ENCODE peak calls at places on chromosomes 1 and 21, in five cellular contexts. One of them, this sample, is unnamed.

GRCh38 chr1:64686828-64687724 is 57.8 kb upstream of the RAVER2 start:
- DNase-seq in stomach: peak
- DNase-seq in cardiac muscle cell: peak
- DNase-seq in right cardiac atrium: no peak
- DNase-seq in keratinocyte: no peak
- DNase-seq in this sample: no peak

GRCh38 chr1:228885845-228886244 is 150.6 kb downstream of the RHOU start:
- DNase-seq in right cardiac atrium: no peak
- DNase-seq in stomach: no peak
- DNase-seq in keratinocyte: no peak
- DNase-seq in cardiac muscle cell: no peak
- DNase-seq in this sample: peak

GRCh38 chr1:196317535-196318522 is 290.4 kb downstream of the KCNT2 start:
- DNase-seq in cardiac muscle cell: peak
- DNase-seq in keratinocyte: no peak
- DNase-seq in right cardiac atrium: peak
- DNase-seq in stomach: no peak
- DNase-seq in this sample: no peak

GRCh38 chr1:156204686-156205085 is 8.1 kb upstream of the PMF1 start:
- DNase-seq in right cardiac atrium: no peak
- DNase-seq in keratinocyte: no peak
- DNase-seq in cardiac muscle cell: no peak
- DNase-seq in stomach: no peak
- DNase-seq in this sample: no peak

GRCh38 chr1:53766766-53767409 is 27.9 kb upstream of the GLIS1 start:
- DNase-seq in keratinocyte: no peak
- DNase-seq in stomach: no peak
- DNase-seq in right cardiac atrium: no peak
- DNase-seq in cardiac muscle cell: no peak
- DNase-seq in this sample: no peak

GRCh38 chr1:184755226-184756065 is 788 bp upstream of the EDEM3 start:
- DNase-seq in keratinocyte: no peak
- DNase-seq in stomach: no peak
- DNase-seq in cardiac muscle cell: peak
- DNase-seq in right cardiac atrium: no peak
- DNase-seq in this sample: no peak

GRCh38 chr1:206705744-206706297 is 21.1 kb downstream of the MAPKAPK2 start:
- DNase-seq in stomach: no peak
- DNase-seq in right cardiac atrium: no peak
- DNase-seq in keratinocyte: no peak
- DNase-seq in cardiac muscle cell: no peak
- DNase-seq in this sample: no peak

GRCh38 chr1:38009088-38009840 is 3.3 kb upstream of the UTP11 start:
- DNase-seq in stomach: no peak
- DNase-seq in right cardiac atrium: no peak
- DNase-seq in keratinocyte: no peak
- DNase-seq in cardiac muscle cell: peak
- DNase-seq in this sample: peak

GRCh38 chr1:115098979-115099692 is 9.8 kb upstream of the TSPAN2 start:
- DNase-seq in right cardiac atrium: peak
- DNase-seq in stomach: peak
- DNase-seq in keratinocyte: no peak
- DNase-seq in cardiac muscle cell: no peak
- DNase-seq in this sample: no peak

GRCh38 chr21:26267389-26267788 is 96.8 kb upstream of the APP start:
- DNase-seq in cardiac muscle cell: no peak
- DNase-seq in keratinocyte: no peak
- DNase-seq in right cardiac atrium: no peak
- DNase-seq in stomach: no peak
- DNase-seq in this sample: no peak

GRCh38 chr1:156705321-156705917 is at the start of gene CRABP2:
- DNase-seq in right cardiac atrium: peak
- DNase-seq in stomach: no peak
- DNase-seq in keratinocyte: no peak
- DNase-seq in cardiac muscle cell: peak
- DNase-seq in this sample: no peak

GRCh38 chr21:14630556-14631069 is 84.5 kb upstream of the SAMSN1 start:
- DNase-seq in right cardiac atrium: no peak
- DNase-seq in keratinocyte: no peak
- DNase-seq in stomach: no peak
- DNase-seq in cardiac muscle cell: no peak
- DNase-seq in this sample: no peak

GRCh38 chr1:204323887-204324286 is 35.8 kb downstream of the PLEKHA6 start:
- DNase-seq in cardiac muscle cell: peak
- DNase-seq in keratinocyte: peak
- DNase-seq in stomach: no peak
- DNase-seq in right cardiac atrium: no peak
- DNase-seq in this sample: no peak

GRCh38 chr1:31799196-31799894 is 16.5 kb downstream of the SPOCD1 start:
- DNase-seq in keratinocyte: no peak
- DNase-seq in stomach: no peak
- DNase-seq in right cardiac atrium: no peak
- DNase-seq in cardiac muscle cell: no peak
- DNase-seq in this sample: peak

GRCh38 chr1:196466656-196467055 is 141.6 kb downstream of the KCNT2 start:
- DNase-seq in stomach: no peak
- DNase-seq in cardiac muscle cell: no peak
- DNase-seq in keratinocyte: peak
- DNase-seq in right cardiac atrium: no peak
- DNase-seq in this sample: no peak

GRCh38 chr1:238139713-238140112 is 249.0 kb upstream of the ZP4 start:
- DNase-seq in right cardiac atrium: no peak
- DNase-seq in stomach: no peak
- DNase-seq in cardiac muscle cell: no peak
- DNase-seq in keratinocyte: no peak
- DNase-seq in this sample: no peak

GRCh38 chr21:41432567-41433460 is 6.8 kb downstream of the MX1 start:
- DNase-seq in keratinocyte: no peak
- DNase-seq in right cardiac atrium: no peak
- DNase-seq in cardiac muscle cell: no peak
- DNase-seq in stomach: no peak
- DNase-seq in this sample: peak

GRCh38 chr1:81834921-81835698 is 34.4 kb downstream of the ADGRL2 start:
- DNase-seq in keratinocyte: no peak
- DNase-seq in right cardiac atrium: peak
- DNase-seq in stomach: no peak
- DNase-seq in cardiac muscle cell: no peak
- DNase-seq in this sample: no peak

GRCh38 chr1:91884459-91885290 is 1.3 kb downstream of the TGFBR3 start:
- DNase-seq in cardiac muscle cell: peak
- DNase-seq in right cardiac atrium: peak
- DNase-seq in keratinocyte: no peak
- DNase-seq in stomach: peak
- DNase-seq in this sample: no peak

GRCh38 chr1:230708631-230709580 is 5.0 kb downstream of the AGT start:
- DNase-seq in keratinocyte: no peak
- DNase-seq in right cardiac atrium: peak
- DNase-seq in cardiac muscle cell: no peak
- DNase-seq in stomach: no peak
- DNase-seq in this sample: no peak

GRCh38 chr1:94543003-94543402 is 1.4 kb upstream of the F3 start:
- DNase-seq in cardiac muscle cell: no peak
- DNase-seq in keratinocyte: no peak
- DNase-seq in right cardiac atrium: no peak
- DNase-seq in stomach: no peak
- DNase-seq in this sample: peak

GRCh38 chr1:208332036-208332773 is 88.0 kb upstream of the PLXNA2 start:
- DNase-seq in keratinocyte: no peak
- DNase-seq in cardiac muscle cell: no peak
- DNase-seq in stomach: no peak
- DNase-seq in right cardiac atrium: no peak
- DNase-seq in this sample: no peak

GRCh38 chr1:234214911-234215892 is 158.1 kb upstream of the COA6 start:
- DNase-seq in cardiac muscle cell: no peak
- DNase-seq in stomach: peak
- DNase-seq in keratinocyte: no peak
- DNase-seq in right cardiac atrium: no peak
- DNase-seq in this sample: no peak

GRCh38 chr1:234214129-234214910 is 158.9 kb upstream of the COA6 start:
- DNase-seq in stomach: no peak
- DNase-seq in right cardiac atrium: peak
- DNase-seq in cardiac muscle cell: peak
- DNase-seq in keratinocyte: no peak
- DNase-seq in this sample: no peak

GRCh38 chr1:234217316-234217840 is 155.9 kb upstream of the COA6 start:
- DNase-seq in keratinocyte: no peak
- DNase-seq in right cardiac atrium: no peak
- DNase-seq in stomach: no peak
- DNase-seq in cardiac muscle cell: no peak
- DNase-seq in this sample: no peak

GRCh38 chr1:234218078-234218477 is 155.2 kb upstream of the COA6 start:
- DNase-seq in keratinocyte: no peak
- DNase-seq in cardiac muscle cell: no peak
- DNase-seq in right cardiac atrium: no peak
- DNase-seq in stomach: no peak
- DNase-seq in this sample: no peak

DNA sequence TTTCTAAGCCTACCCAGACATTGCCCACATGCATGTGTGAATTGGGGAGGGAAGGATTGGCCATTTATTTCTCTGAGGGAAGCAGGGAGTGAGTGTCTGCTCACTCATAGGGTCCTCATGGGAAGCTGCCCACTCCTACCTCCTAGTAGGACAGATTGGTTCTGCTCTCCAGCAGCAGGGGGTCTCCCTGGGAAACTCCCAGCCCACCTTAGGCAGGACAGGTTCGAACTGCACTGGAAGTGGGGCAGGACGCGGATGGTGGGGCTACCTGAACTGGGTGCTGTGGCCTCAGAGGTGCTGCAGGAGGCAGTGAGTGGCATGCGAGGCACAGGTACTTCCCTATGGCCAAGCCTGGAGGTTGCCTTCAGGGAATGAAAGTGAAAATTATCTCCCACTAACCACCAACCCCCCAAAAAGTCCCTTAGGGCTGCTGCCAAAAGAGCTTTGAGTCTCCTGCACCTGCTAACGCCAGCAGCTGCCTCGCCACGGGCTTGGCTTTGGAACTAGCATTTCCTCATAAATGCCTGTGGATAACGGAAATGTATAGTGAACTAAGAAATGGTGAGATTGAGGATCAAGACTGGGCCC is 157.0 kb upstream of the COA6 start:
- DNase-seq in stomach: no peak
- DNase-seq in cardiac muscle cell: no peak
- DNase-seq in right cardiac atrium: no peak
- DNase-seq in keratinocyte: no peak
- DNase-seq in this sample: peak
- H3K4me3 ChIP-seq in stomach: no peak
- H3K4me3 ChIP-seq in cardiac muscle cell: no peak
- H3K4me3 ChIP-seq in right cardiac atrium: no peak
- H3K4me3 ChIP-seq in keratinocyte: no peak
- H3K4me3 ChIP-seq in this sample: no peak

GRCh38 chr1:209960926-209961325 is 22.9 kb downstream of the SYT14 start:
- DNase-seq in keratinocyte: no peak
- DNase-seq in stomach: no peak
- DNase-seq in right cardiac atrium: no peak
- DNase-seq in cardiac muscle cell: no peak
- DNase-seq in this sample: no peak

DNA sequence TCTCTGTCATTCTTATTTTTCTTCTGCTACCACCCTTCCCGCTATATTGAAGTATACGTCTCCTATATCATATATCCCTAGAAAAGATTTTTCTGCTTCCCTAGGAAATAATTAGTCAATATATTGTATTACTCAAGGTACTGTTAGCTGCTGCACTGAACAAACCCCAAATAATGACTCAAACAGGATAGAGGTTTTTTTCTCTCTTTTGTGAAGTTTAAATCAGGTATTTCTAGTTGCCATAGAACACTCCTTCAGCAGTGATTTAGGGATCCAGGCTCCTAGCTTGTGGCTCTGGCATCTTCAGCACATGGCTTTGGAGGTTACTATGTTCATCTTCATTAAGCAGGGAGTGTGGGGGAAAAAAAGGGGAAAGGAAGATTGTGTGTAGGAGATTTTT is 18.1 kb downstream of the SYT14 start:
- DNase-seq in cardiac muscle cell: no peak
- DNase-seq in keratinocyte: no peak
- DNase-seq in right cardiac atrium: no peak
- DNase-seq in stomach: no peak
- DNase-seq in this sample: no peak
- H3K4me3 ChIP-seq in cardiac muscle cell: no peak
- H3K4me3 ChIP-seq in keratinocyte: no peak
- H3K4me3 ChIP-seq in right cardiac atrium: no peak
- H3K4me3 ChIP-seq in stomach: no peak
- H3K4me3 ChIP-seq in this sample: no peak

DNA sequence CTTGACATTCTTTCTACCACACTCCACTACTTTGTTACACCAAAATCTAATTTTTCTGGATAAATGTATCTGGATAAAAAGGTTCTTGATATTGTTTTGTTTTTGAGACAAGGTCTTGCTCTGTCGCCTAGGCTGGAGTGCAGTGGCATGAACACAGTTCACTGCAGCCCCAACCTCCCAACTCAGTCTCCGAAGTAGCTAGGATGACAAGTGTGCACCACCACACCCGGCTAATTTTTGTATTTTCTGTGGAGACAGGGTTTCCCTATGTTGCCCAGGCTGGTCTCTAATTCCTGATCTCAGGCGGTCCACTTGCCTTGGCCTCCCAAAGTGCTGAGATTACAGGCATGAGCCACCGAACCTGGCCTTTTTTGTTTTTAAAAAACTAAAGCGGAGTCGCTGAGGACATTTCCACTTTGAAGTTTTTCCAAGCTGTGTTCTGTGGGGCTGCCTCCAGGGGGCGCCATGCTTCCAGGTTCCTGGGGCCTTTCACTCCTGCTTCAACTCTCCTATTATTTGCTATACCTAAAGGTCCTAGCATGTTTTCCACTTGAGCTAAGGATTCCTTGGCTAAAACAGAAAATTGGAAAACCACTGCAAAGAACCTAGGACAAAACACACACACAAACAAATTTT is 14.1 kb upstream of the NCMAP start:
- DNase-seq in cardiac muscle cell: no peak
- DNase-seq in right cardiac atrium: no peak
- DNase-seq in keratinocyte: no peak
- DNase-seq in stomach: peak
- DNase-seq in this sample: no peak
- H3K4me3 ChIP-seq in cardiac muscle cell: no peak
- H3K4me3 ChIP-seq in right cardiac atrium: no peak
- H3K4me3 ChIP-seq in keratinocyte: no peak
- H3K4me3 ChIP-seq in stomach: no peak
- H3K4me3 ChIP-seq in this sample: no peak

DNA sequence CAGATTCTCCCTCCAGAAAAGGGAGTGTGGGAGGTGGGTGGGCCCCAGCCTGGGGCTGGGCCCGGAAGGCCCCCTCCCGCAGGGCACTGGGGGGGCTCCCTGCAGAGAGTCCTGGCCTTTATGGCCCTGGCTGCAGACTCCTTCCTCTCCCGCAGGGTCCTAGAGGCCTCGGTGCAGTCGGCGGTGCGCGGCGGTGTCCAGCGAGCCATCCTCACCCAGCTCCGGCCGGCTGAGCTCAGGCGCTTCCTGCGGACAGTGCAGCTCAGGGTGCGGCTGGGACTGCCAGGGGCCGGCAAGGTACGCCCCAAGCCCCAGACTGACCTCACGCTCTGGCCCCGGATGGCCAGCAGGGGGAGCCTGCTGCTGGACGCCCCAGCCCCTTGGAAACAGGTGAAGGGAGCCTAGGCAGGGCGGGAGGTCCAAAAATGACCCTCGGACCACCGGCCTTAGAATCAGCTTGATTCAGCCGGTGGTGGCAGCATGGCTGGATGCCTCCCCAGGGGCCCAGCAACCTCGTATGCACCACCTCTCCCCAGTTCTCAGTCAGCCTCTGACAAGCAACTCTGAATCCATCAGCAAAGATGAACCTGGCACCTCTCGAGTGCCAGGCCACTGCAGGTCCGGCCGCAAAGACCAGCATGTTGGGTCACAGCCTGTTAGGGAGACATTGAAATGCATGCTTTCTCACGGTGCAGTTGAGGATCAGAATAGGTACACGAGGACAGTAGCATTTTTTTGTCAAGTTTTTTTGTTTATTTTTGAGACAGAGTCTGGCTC is 20.6 kb downstream of the MTHFR start:
- DNase-seq in keratinocyte: no peak
- DNase-seq in stomach: peak
- DNase-seq in right cardiac atrium: peak
- DNase-seq in cardiac muscle cell: peak
- DNase-seq in this sample: no peak
- H3K4me3 ChIP-seq in keratinocyte: no peak
- H3K4me3 ChIP-seq in stomach: peak
- H3K4me3 ChIP-seq in right cardiac atrium: no peak
- H3K4me3 ChIP-seq in cardiac muscle cell: peak
- H3K4me3 ChIP-seq in this sample: peak